ENCODE peak calls at places on chromosomes 2 and 18, in four cellular contexts. V, L, D and C are unnamed samples.

GRCh38 chr2:101884423-101884822 is 107.3 kb upstream of the IL1R2 start:
- DNase-seq in L (no peak), V (peak), D (no peak), C (no peak)

GRCh38 chr2:201188449-201188848 is 5.5 kb downstream of the CASP10 start:
- DNase-seq in D (no peak), V (no peak), L (no peak), C (no peak)

GRCh38 chr2:36670881-36671595 is 25.5 kb upstream of the VIT start:
- DNase-seq in V (no peak), L (no peak), D (peak), C (no peak)

GRCh38 chr2:210230518-210230917 is 5.3 kb upstream of the ACADL start:
- DNase-seq in V (no peak), L (no peak), D (no peak), C (no peak)

GRCh38 chr2:233072838-233073237 is 12.7 kb downstream of the INPP5D start:
- DNase-seq in V (no peak), L (no peak), D (no peak), C (no peak)

GRCh38 chr18:57141208-57142129 is 5.4 kb upstream of the BOD1L2 start:
- DNase-seq in V (no peak), D (no peak), L (no peak), C (no peak)

GRCh38 chr18:48010264-48010663 is 79.8 kb upstream of the SMAD2 start:
- DNase-seq in V (no peak), L (no peak), D (no peak), C (no peak)

GRCh38 chr2:112056626-112056987 is 1.5 kb downstream of the TMEM87B start:
- DNase-seq in L (no peak), D (no peak), V (no peak), C (no peak)

GRCh38 chr2:23824777-23825212 is 102.1 kb downstream of the ATAD2B start:
- DNase-seq in L (no peak), V (no peak), D (peak), C (no peak)

GRCh38 chr2:241771286-241772062 is 5.1 kb upstream of the GAL3ST2 start:
- DNase-seq in L (no peak), D (no peak), V (peak), C (no peak)

GRCh38 chr2:26244479-26245230 is at the start of the genes HADHA and HADHB:
- DNase-seq in L (peak), D (peak), V (peak), C (peak)
- TF ChIP-seq CTCF in L (no peak), D (peak), V (no peak), C (peak)

DNA sequence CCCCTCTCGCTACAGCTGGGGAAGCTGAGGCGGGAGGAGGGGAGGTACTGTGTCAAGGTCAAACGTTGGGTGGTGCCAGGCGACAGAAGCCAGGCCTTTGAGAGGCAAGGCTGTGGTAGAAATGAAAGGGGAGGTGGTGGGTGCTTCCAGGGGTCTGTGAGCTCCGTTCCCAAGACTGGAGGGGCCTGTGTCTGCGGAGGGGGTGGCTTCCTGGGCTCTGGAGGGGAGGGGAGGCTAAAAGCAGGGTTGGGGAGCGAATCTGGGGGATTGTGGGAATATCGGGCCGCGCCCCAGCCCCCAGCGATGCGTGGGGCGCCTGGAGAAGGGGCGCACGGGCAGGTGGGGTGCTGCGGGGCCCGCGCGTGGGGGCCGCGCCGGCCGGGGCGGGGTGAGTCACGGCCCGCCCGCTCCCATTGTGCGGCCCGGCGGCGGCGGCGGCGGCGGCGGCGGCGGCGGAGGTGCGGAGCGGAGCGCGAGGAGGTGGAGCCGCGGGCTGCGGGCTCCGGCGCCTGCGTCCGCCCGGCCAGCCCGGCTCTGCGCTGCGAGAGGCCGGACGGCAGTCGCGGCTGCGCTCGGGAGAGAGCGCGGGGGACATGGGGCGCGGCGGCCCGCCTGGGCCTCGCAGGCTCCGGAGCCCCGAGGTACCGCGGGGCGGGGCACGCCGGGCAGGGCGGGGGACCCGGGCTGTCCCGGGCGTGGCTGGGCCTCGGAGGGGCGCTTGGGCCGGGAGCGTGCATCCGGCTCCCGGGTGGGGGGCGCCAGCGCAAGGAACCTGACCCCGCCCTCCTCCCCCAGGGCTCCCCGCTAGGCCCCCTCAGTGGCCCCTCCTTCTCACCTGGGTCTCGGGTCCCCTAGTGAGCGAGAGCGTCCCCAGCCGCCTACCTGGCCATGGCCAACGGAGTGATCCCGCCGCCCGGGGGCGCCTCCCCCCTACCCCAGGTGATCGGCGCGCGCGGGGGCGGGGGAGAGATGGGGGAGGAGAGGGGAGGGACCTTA is at the start of gene SLC4A3:
- DNase-seq in D (no peak), L (no peak), V (peak), C (peak)
- TF ChIP-seq CTCF in D (peak), L (no peak), V (no peak), C (peak)

DNA sequence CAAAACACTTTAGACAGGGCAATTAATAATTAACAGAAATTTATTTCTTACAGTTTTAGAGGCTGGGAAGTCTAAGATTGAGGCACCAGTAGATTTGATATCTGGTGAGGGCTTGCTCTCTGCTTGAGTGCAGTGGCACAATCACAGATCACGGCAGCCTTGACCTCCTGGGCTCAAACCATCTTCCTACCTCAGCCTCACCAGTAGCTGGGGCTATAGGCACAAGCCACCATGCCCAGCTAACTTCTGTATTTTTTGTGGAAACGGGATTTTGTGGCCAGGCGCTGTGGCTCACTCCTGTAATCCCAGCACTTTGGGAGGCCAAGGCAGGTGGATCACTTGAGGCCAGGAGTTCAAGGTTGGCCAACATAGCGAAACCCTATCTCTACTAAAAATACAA is 29.0 kb upstream of the ACVR1 start:
- DNase-seq in V (no peak), L (no peak), D (no peak), C (no peak)
- TF ChIP-seq CTCF in V (no peak), L (no peak), D (no peak), C (no peak)

GRCh38 chr2:127700527-127701192 is 637 bp upstream of the SFT2D3 start:
- DNase-seq in L (no peak), V (peak), D (no peak), C (no peak)

GRCh38 chr2:127702395-127703009 is 1.2 kb downstream of the SFT2D3 start:
- DNase-seq in D (no peak), V (no peak), L (no peak), C (no peak)

GRCh38 chr2:127703282-127703681 is 2.0 kb downstream of the SFT2D3 start:
- DNase-seq in V (no peak), D (no peak), L (no peak), C (no peak)

GRCh38 chr2:127701651-127702394 is 526 bp downstream of the SFT2D3 start:
- DNase-seq in D (peak), L (peak), V (peak), C (peak)

DNA sequence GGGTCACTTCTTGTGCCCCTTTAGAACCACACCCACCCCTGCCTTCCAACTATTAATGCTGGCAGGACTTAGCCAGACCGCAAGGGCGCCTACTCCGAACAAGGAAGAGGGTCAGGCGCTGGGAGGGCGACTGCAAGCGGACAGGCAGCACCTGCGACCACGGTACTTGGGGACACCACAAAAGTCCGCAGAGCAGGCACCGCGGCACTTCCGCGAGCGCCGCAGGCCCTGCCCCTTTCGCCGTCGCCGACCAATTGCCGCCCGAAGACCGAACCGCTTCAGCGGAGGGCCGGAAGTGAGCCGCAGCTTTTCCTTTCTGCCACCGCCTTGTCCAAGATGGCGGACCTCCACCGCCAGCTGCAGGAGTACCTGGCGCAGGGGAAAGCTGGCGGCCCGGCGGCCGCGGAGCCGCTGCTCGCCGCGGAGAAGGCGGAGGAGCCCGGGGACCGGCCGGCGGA is at the start of gene SFT2D3:
- DNase-seq in D (peak), V (peak), L (peak), C (peak)
- TF ChIP-seq CTCF in D (no peak), V (no peak), L (no peak), C (no peak)

GRCh38 chr2:168345601-168346000 is 98.2 kb upstream of the STK39 start:
- DNase-seq in L (no peak), V (no peak), D (no peak), C (no peak)
- TF ChIP-seq CTCF in L (no peak), V (no peak), D (no peak), C (no peak)

DNA sequence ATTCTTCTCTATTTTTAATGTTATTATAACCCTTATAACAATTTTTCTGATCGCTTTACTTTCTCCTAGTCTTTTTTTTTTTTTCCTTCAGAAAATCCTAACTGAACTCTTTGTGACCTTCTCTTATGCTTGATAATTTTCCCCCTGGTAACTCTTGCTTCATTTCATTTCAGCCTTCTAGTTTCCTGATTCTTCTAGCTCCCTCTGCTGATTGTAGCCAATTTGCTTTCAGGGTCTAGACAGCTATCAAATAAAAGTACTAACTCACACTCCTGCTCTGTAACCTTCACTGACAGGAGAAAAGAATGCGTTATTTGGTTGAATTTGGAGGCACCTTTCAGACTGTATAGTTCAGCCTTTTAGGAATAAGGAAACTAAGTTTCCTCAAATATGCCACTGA is 99.5 kb downstream of the RBM43 start:
- DNase-seq in L (no peak), V (no peak), D (peak), C (no peak)
- TF ChIP-seq CTCF in L (no peak), V (no peak), D (peak), C (no peak)

GRCh38 chr2:150599889-150600288 is 112.4 kb upstream of the RND3 start:
- DNase-seq in D (no peak), L (no peak), V (no peak), C (no peak)
- TF ChIP-seq CTCF in D (peak), L (peak), V (no peak), C (no peak)